ENCODE peak calls at places on chromosomes 7 and 10, in eight cellular contexts. A, T, Q, Y, G, B, U and J are unnamed samples.
A peak's percentile ranks its signal among the peaks of the same experiment; 100 is the strongest.

GRCh38 chr7:109479388-109479787 is 909.7 kb downstream of the DNAJB9 start:
- DNase-seq in B (no peak), T (no peak), A (no peak), U (no peak), Q (no peak), G (no peak), Y (peak; percentile 0), J (no peak)

GRCh38 chr10:34290412-34291082 is 524.5 kb downstream of the PARD3 start:
- DNase-seq in T (no peak), Y (peak; percentile 81), G (no peak), U (no peak), B (no peak), Q (no peak), A (no peak), J (no peak)

GRCh38 chr10:126458453-126458852 is 70.2 kb upstream of the ADAM12 start:
- DNase-seq in G (no peak), Q (no peak), Y (peak; percentile 64), T (no peak), U (no peak), A (no peak), B (no peak), J (no peak)

GRCh38 chr7:103613655-103614642 is 167.9 kb upstream of the SLC26A5 start:
- DNase-seq in Q (no peak), G (no peak), Y (peak; percentile 4), U (no peak), B (no peak), A (no peak), T (no peak), J (no peak)

GRCh38 chr7:102431617-102432298 is 1.6 kb upstream of the ORAI2 start:
- DNase-seq in B (peak; percentile 41), A (no peak), Q (no peak), G (no peak), U (peak; percentile 82), T (no peak), Y (no peak), J (peak; percentile 69)

GRCh38 chr7:140610204-140611165 is 30.1 kb downstream of the DENND2A start:
- DNase-seq in T (no peak), Q (no peak), A (no peak), B (no peak), G (peak; percentile 37), Y (no peak), U (no peak), J (no peak)

GRCh38 chr10:89642193-89642592 is 2.8 kb downstream of the PANK1 start:
- DNase-seq in A (no peak), G (no peak), B (no peak), Y (no peak), Q (no peak), U (no peak), T (no peak), J (no peak)

GRCh38 chr7:55964261-55964801 is at the start of gene NIPSNAP2:
- DNase-seq in Y (peak; percentile 63), U (peak; percentile 77), G (no peak), Q (peak; percentile 67), T (no peak), B (peak; percentile 72), A (no peak), J (peak; percentile 85)

GRCh38 chr10:111146025-111146640 is 69.3 kb downstream of the ADRA2A start:
- DNase-seq in Y (no peak), Q (no peak), T (no peak), A (no peak), B (no peak), U (no peak), G (no peak), J (no peak)

GRCh38 chr10:782751-783648 is 93.5 kb upstream of the DIP2C start:
- DNase-seq in A (no peak), Y (no peak), Q (no peak), B (peak; percentile 25), U (no peak), T (no peak), G (peak; percentile 60), J (peak; percentile 47)

GRCh38 chr7:128035712-128036111 is 4.5 kb upstream of the LRRC4 start:
- DNase-seq in T (no peak), U (no peak), A (no peak), G (no peak), B (no peak), Y (no peak), Q (no peak), J (peak; percentile 62)

GRCh38 chr10:98339790-98340189 is 71.8 kb upstream of the LOXL4 start:
- DNase-seq in U (peak; percentile 95), A (no peak), T (peak; percentile 94), Q (no peak), Y (no peak), G (no peak), B (no peak), J (no peak)

GRCh38 chr10:6563075-6563474 is 17.0 kb downstream of the PRKCQ start:
- DNase-seq in U (no peak), T (no peak), Q (no peak), G (no peak), B (no peak), A (no peak), Y (no peak), J (no peak)

GRCh38 chr7:21300692-21301091 is 127.2 kb upstream of the SP4 start:
- DNase-seq in U (peak; percentile 19), B (no peak), T (no peak), Y (no peak), A (no peak), G (no peak), Q (peak; percentile 10), J (no peak)
- TF ChIP-seq CTCF in U (peak; percentile 10), B (peak; percentile 58), T (peak; percentile 35), Y (no peak), A (no peak), G (peak; percentile 19), Q (peak; percentile 22), J (peak; percentile 66)

GRCh38 chr7:121398246-121398645 is 2.1 kb upstream of the FAM3C start:
- DNase-seq in A (no peak), Q (no peak), U (no peak), B (no peak), G (no peak), T (no peak), Y (no peak), J (no peak)
- TF ChIP-seq CTCF in A (no peak), Q (no peak), U (no peak), B (peak; percentile 42), G (no peak), T (peak; percentile 23), Y (no peak), J (peak; percentile 59)

DNA sequence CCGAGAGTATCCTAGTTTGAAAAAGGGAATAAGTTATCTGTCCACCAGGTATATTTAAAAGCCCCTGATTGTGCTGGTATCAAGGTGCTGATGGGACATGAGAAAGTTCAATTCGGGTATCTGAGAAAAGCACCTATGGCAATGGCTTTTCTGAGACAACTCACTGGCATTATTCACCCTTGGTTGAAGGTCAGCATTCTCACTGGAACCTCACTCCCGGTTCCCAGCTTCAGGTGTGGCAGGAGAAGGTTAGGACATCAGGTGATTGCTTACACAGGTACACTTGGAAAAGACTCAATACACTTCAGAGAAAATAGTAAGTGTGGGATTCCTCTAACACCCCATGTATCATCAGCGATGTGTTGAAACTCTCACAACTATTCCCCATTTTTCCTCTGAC is 643.1 kb downstream of the INHBA start:
- DNase-seq in U (no peak), B (no peak), A (no peak), Q (no peak), G (no peak), Y (no peak), T (no peak), J (peak; percentile 66)
- TF ChIP-seq CTCF in U (no peak), B (no peak), A (no peak), Q (no peak), G (no peak), Y (no peak), T (no peak), J (no peak)

GRCh38 chr10:29378106-29378505 is 89.2 kb downstream of the LYZL1 start:
- DNase-seq in Y (no peak), A (no peak), T (no peak), B (no peak), Q (no peak), U (no peak), G (no peak), J (no peak)

GRCh38 chr10:29375888-29376287 is 87.0 kb downstream of the LYZL1 start:
- DNase-seq in B (no peak), T (no peak), Q (no peak), A (no peak), Y (no peak), G (no peak), U (no peak), J (no peak)

GRCh38 chr10:29374162-29374561 is 85.3 kb downstream of the LYZL1 start:
- DNase-seq in T (no peak), Q (no peak), U (no peak), G (no peak), A (no peak), B (no peak), Y (no peak), J (peak; percentile 29)

GRCh38 chr10:29379208-29379607 is 90.3 kb downstream of the LYZL1 start:
- DNase-seq in T (no peak), A (no peak), Y (no peak), Q (no peak), B (no peak), G (no peak), U (peak; percentile 21), J (no peak)

GRCh38 chr10:29377333-29377961 is 88.6 kb downstream of the LYZL1 start:
- DNase-seq in B (no peak), A (peak; percentile 25), U (peak; percentile 27), Q (peak; percentile 53), T (no peak), G (no peak), Y (peak; percentile 52), J (peak; percentile 44)
- TF ChIP-seq CTCF in B (peak; percentile 82), A (peak; percentile 55), U (peak; percentile 67), Q (peak; percentile 81), T (peak; percentile 58), G (peak; percentile 79), Y (peak; percentile 76), J (peak; percentile 82)

DNA sequence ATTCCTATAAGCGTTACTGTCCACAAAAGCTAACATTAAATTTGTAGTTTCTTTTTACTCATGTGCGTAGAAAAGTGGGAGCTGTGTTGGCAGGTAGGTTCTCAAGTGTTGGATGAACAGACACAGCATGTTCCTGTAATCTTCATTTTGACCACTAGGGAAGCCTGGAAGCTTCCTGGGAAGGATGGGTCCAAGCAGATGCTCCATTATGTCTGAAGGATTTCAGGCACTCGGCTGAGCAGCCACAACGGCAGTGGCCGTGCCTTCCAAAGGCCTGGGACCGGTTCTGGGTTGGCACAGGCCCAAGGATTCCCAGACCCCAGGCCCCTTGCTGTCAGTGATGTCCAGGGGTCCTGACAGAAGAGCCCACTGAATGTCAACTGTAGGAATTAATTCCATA is 386.3 kb downstream of the TNS3 start:
- DNase-seq in A (no peak), Y (no peak), U (no peak), T (no peak), G (no peak), B (peak; percentile 44), Q (no peak), J (peak; percentile 66)
- TF ChIP-seq CTCF in A (no peak), Y (peak; percentile 35), U (peak; percentile 9), T (peak; percentile 18), G (peak; percentile 18), B (peak; percentile 63), Q (no peak), J (peak; percentile 76)